ENCODE peak calls at places on chromosomes 1 and 21, in nine cellular contexts. One of them, this sample, is unnamed.
A peak's percentile ranks its signal among the peaks of the same experiment; 100 is the strongest.

GRCh38 chr1:23657659-23658275 is 33.8 kb upstream of the RPL11 start:
- DNase-seq in kidney tubule cell: peak; percentile 40
- DNase-seq in stimulated activated CD4-positive, alpha-beta T cell treated with anti-CD3 and anti-CD28 coated beads, Interleukin-2, amount 100 ng/mL, for 4 hours: peak; percentile 10
- DNase-seq in fibroblast of pulmonary artery: peak; percentile 53
- DNase-seq in HEK293T: peak; percentile 80
- DNase-seq in activated CD8-positive, alpha-beta memory T cell treated with anti-CD3 and anti-CD28 coated beads for 24 hours: peak; percentile 72
- DNase-seq in Caki2: peak; percentile 17
- DNase-seq in natural killer cell treated with Interleukin-12 subunit alpha and Interleukin-12 subunit beta and Interleukin-15 and Interleukin-18, amount 100 ng/mL, for 72 hours: no peak
- DNase-seq in ACHN: peak; percentile 56
- DNase-seq in this sample: peak; percentile 44

GRCh38 chr21:25490742-25491141 is 116.5 kb downstream of the MRPL39 start:
- DNase-seq in kidney tubule cell: peak; percentile 44
- DNase-seq in stimulated activated CD4-positive, alpha-beta T cell treated with anti-CD3 and anti-CD28 coated beads, Interleukin-2, amount 100 ng/mL, for 4 hours: no peak
- DNase-seq in fibroblast of pulmonary artery: no peak
- DNase-seq in HEK293T: no peak
- DNase-seq in activated CD8-positive, alpha-beta memory T cell treated with anti-CD3 and anti-CD28 coated beads for 24 hours: no peak
- DNase-seq in Caki2: no peak
- DNase-seq in natural killer cell treated with Interleukin-12 subunit alpha and Interleukin-12 subunit beta and Interleukin-15 and Interleukin-18, amount 100 ng/mL, for 72 hours: no peak
- DNase-seq in ACHN: no peak
- DNase-seq in this sample: no peak

GRCh38 chr1:164308101-164308500 is 250.9 kb upstream of the PBX1 start:
- DNase-seq in kidney tubule cell: no peak
- DNase-seq in stimulated activated CD4-positive, alpha-beta T cell treated with anti-CD3 and anti-CD28 coated beads, Interleukin-2, amount 100 ng/mL, for 4 hours: no peak
- DNase-seq in fibroblast of pulmonary artery: no peak
- DNase-seq in HEK293T: no peak
- DNase-seq in activated CD8-positive, alpha-beta memory T cell treated with anti-CD3 and anti-CD28 coated beads for 24 hours: no peak
- DNase-seq in Caki2: no peak
- DNase-seq in natural killer cell treated with Interleukin-12 subunit alpha and Interleukin-12 subunit beta and Interleukin-15 and Interleukin-18, amount 100 ng/mL, for 72 hours: no peak
- DNase-seq in ACHN: no peak
- DNase-seq in this sample: no peak

GRCh38 chr1:37650721-37651120 is 16.0 kb upstream of the RSPO1 start:
- DNase-seq in kidney tubule cell: no peak
- DNase-seq in stimulated activated CD4-positive, alpha-beta T cell treated with anti-CD3 and anti-CD28 coated beads, Interleukin-2, amount 100 ng/mL, for 4 hours: no peak
- DNase-seq in fibroblast of pulmonary artery: no peak
- DNase-seq in HEK293T: no peak
- DNase-seq in activated CD8-positive, alpha-beta memory T cell treated with anti-CD3 and anti-CD28 coated beads for 24 hours: no peak
- DNase-seq in Caki2: no peak
- DNase-seq in natural killer cell treated with Interleukin-12 subunit alpha and Interleukin-12 subunit beta and Interleukin-15 and Interleukin-18, amount 100 ng/mL, for 72 hours: no peak
- DNase-seq in ACHN: no peak
- DNase-seq in this sample: no peak

GRCh38 chr1:32372149-32372756 is 9.9 kb downstream of the TSSK3 start:
- DNase-seq in kidney tubule cell: no peak
- DNase-seq in stimulated activated CD4-positive, alpha-beta T cell treated with anti-CD3 and anti-CD28 coated beads, Interleukin-2, amount 100 ng/mL, for 4 hours: peak; percentile 26
- DNase-seq in fibroblast of pulmonary artery: no peak
- DNase-seq in HEK293T: no peak
- DNase-seq in activated CD8-positive, alpha-beta memory T cell treated with anti-CD3 and anti-CD28 coated beads for 24 hours: no peak
- DNase-seq in Caki2: no peak
- DNase-seq in natural killer cell treated with Interleukin-12 subunit alpha and Interleukin-12 subunit beta and Interleukin-15 and Interleukin-18, amount 100 ng/mL, for 72 hours: no peak
- DNase-seq in ACHN: no peak
- DNase-seq in this sample: no peak

GRCh38 chr1:17559618-17560419 is 20.3 kb downstream of the ARHGEF10L start:
- DNase-seq in kidney tubule cell: peak; percentile 90
- DNase-seq in stimulated activated CD4-positive, alpha-beta T cell treated with anti-CD3 and anti-CD28 coated beads, Interleukin-2, amount 100 ng/mL, for 4 hours: no peak
- DNase-seq in fibroblast of pulmonary artery: no peak
- DNase-seq in HEK293T: no peak
- DNase-seq in activated CD8-positive, alpha-beta memory T cell treated with anti-CD3 and anti-CD28 coated beads for 24 hours: no peak
- DNase-seq in Caki2: peak; percentile 86
- DNase-seq in natural killer cell treated with Interleukin-12 subunit alpha and Interleukin-12 subunit beta and Interleukin-15 and Interleukin-18, amount 100 ng/mL, for 72 hours: no peak
- DNase-seq in ACHN: peak; percentile 81
- DNase-seq in this sample: no peak

GRCh38 chr21:25330266-25330665 is 277.0 kb downstream of the MRPL39 start:
- DNase-seq in kidney tubule cell: no peak
- DNase-seq in stimulated activated CD4-positive, alpha-beta T cell treated with anti-CD3 and anti-CD28 coated beads, Interleukin-2, amount 100 ng/mL, for 4 hours: no peak
- DNase-seq in fibroblast of pulmonary artery: peak; percentile 56
- DNase-seq in HEK293T: no peak
- DNase-seq in activated CD8-positive, alpha-beta memory T cell treated with anti-CD3 and anti-CD28 coated beads for 24 hours: no peak
- DNase-seq in Caki2: no peak
- DNase-seq in natural killer cell treated with Interleukin-12 subunit alpha and Interleukin-12 subunit beta and Interleukin-15 and Interleukin-18, amount 100 ng/mL, for 72 hours: no peak
- DNase-seq in ACHN: no peak
- DNase-seq in this sample: no peak

GRCh38 chr1:203677771-203678170 is 51.1 kb downstream of the ATP2B4 start:
- DNase-seq in kidney tubule cell: no peak
- DNase-seq in stimulated activated CD4-positive, alpha-beta T cell treated with anti-CD3 and anti-CD28 coated beads, Interleukin-2, amount 100 ng/mL, for 4 hours: no peak
- DNase-seq in fibroblast of pulmonary artery: no peak
- DNase-seq in HEK293T: no peak
- DNase-seq in activated CD8-positive, alpha-beta memory T cell treated with anti-CD3 and anti-CD28 coated beads for 24 hours: no peak
- DNase-seq in Caki2: no peak
- DNase-seq in natural killer cell treated with Interleukin-12 subunit alpha and Interleukin-12 subunit beta and Interleukin-15 and Interleukin-18, amount 100 ng/mL, for 72 hours: no peak
- DNase-seq in ACHN: no peak
- DNase-seq in this sample: no peak

GRCh38 chr1:114235956-114236355 is 82.3 kb upstream of the SYT6 start:
- DNase-seq in kidney tubule cell: no peak
- DNase-seq in stimulated activated CD4-positive, alpha-beta T cell treated with anti-CD3 and anti-CD28 coated beads, Interleukin-2, amount 100 ng/mL, for 4 hours: no peak
- DNase-seq in fibroblast of pulmonary artery: no peak
- DNase-seq in HEK293T: no peak
- DNase-seq in activated CD8-positive, alpha-beta memory T cell treated with anti-CD3 and anti-CD28 coated beads for 24 hours: no peak
- DNase-seq in Caki2: no peak
- DNase-seq in natural killer cell treated with Interleukin-12 subunit alpha and Interleukin-12 subunit beta and Interleukin-15 and Interleukin-18, amount 100 ng/mL, for 72 hours: no peak
- DNase-seq in ACHN: no peak
- DNase-seq in this sample: no peak